ENCODE peak calls at places on chromosome 5, in four cellular contexts. K is CD4-positive, alpha-beta memory T cell; J is gastrocnemius medialis; T is CD8-positive, alpha-beta memory T cell. N is an unnamed sample.
A peak's percentile ranks its signal among the peaks of the same experiment; 100 is the strongest.

GRCh38 chr5:116320486-116320885 is 235.7 kb downstream of the COMMD10 start:
- DNase-seq in K (no peak), J (no peak), T (no peak), N (no peak)

GRCh38 chr5:2093859-2094615 is 211.3 kb upstream of the IRX4 start:
- DNase-seq in K (no peak), J (peak; percentile 54), T (no peak), N (no peak)

GRCh38 chr5:88193896-88194295 is 74.7 kb downstream of the TMEM161B start:
- DNase-seq in K (no peak), J (no peak), T (no peak), N (no peak)

GRCh38 chr5:59799668-59800374 is 93.7 kb downstream of the PDE4D start:
- DNase-seq in K (no peak), J (no peak), T (no peak), N (no peak)

GRCh38 chr5:143657814-143658395 is 154.1 kb upstream of the HMHB1 start:
- DNase-seq in K (no peak), J (no peak), T (no peak), N (no peak)

GRCh38 chr5:65418661-65419060 is 63.1 kb downstream of the ADAMTS6 start:
- DNase-seq in K (no peak), J (no peak), T (no peak), N (no peak)

GRCh38 chr5:24817966-24818365 is 173.2 kb upstream of the CDH10 start:
- DNase-seq in K (no peak), J (no peak), T (no peak), N (no peak)

GRCh38 chr5:4868140-4868735 is 271.9 kb upstream of the ADAMTS16 start:
- DNase-seq in K (no peak), J (no peak), T (no peak), N (no peak)

GRCh38 chr5:2721739-2722138 is 29.7 kb downstream of the IRX2 start:
- DNase-seq in K (no peak), J (no peak), T (no peak), N (no peak)

GRCh38 chr5:169767938-169768337 is 130.9 kb downstream of the DOCK2 start:
- DNase-seq in K (no peak), J (no peak), T (no peak), N (no peak)

GRCh38 chr5:98638701-98639100 is 134.8 kb upstream of the RGMB start:
- DNase-seq in K (no peak), J (no peak), T (no peak), N (no peak)

GRCh38 chr5:151642472-151643140 is 44.1 kb downstream of the SPARC start:
- DNase-seq in K (no peak), J (no peak), T (no peak), N (no peak)

GRCh38 chr5:120778491-120779293 is 314.6 kb downstream of the PRR16 start:
- DNase-seq in K (no peak), J (no peak), T (no peak), N (no peak)

GRCh38 chr5:128082551-128083032 is 974 bp upstream of the SLC12A2 start:
- DNase-seq in K (no peak), J (no peak), T (no peak), N (no peak)

GRCh38 chr5:34913072-34913471 is 2.2 kb downstream of the RAD1 start:
- DNase-seq in K (no peak), J (no peak), T (no peak), N (no peak)

GRCh38 chr5:171162602-171163001 is 146.4 kb upstream of the TLX3 start:
- DNase-seq in K (no peak), J (no peak), T (no peak), N (no peak)

GRCh38 chr5:643351-643801 is 31.2 kb downstream of the CEP72 start:
- DNase-seq in K (no peak), J (no peak), T (no peak), N (no peak)

GRCh38 chr5:10295619-10296326 is 11.9 kb downstream of the CMBL start:
- DNase-seq in K (no peak), J (no peak), T (no peak), N (no peak)

GRCh38 chr5:126674145-126674544 is 73.4 kb downstream of the PHAX start:
- DNase-seq in K (no peak), J (no peak), T (no peak), N (no peak)

GRCh38 chr5:138793481-138794010 is 40.3 kb downstream of the CTNNA1 start:
- DNase-seq in K (no peak), J (no peak), T (no peak), N (no peak)

GRCh38 chr5:138792181-138792808 is 39.1 kb downstream of the CTNNA1 start:
- DNase-seq in K (no peak), J (no peak), T (no peak), N (no peak)

GRCh38 chr5:138789771-138790242 is 36.6 kb downstream of the CTNNA1 start:
- DNase-seq in K (no peak), J (no peak), T (no peak), N (no peak)

GRCh38 chr5:138790684-138791083 is 37.5 kb downstream of the CTNNA1 start:
- DNase-seq in K (no peak), J (no peak), T (no peak), N (no peak)
- H3K27ac ChIP-seq in K (no peak overlapping the region), J (no peak overlapping the region), T (no peak overlapping the region), N (no peak overlapping the region)

GRCh38 chr5:177087707-177088005 is 941 bp downstream of the FGFR4 start:
- DNase-seq in K (no peak), J (no peak), T (no peak), N (no peak)

GRCh38 chr5:177086918-177087706 is 397 bp downstream of the FGFR4 start:
- DNase-seq in K (peak; percentile 76), J (no peak), T (peak; percentile 59), N (peak; percentile 43)

GRCh38 chr5:177089146-177089545 is 2.4 kb downstream of the FGFR4 start:
- DNase-seq in K (no peak), J (peak; percentile 31), T (no peak), N (no peak)

GRCh38 chr5:177084175-177084574 is 2.5 kb upstream of the FGFR4 start:
- DNase-seq in K (no peak), J (no peak), T (no peak), N (no peak)

GRCh38 chr5:177085985-177086917 is at the start of gene FGFR4:
- DNase-seq in K (peak; percentile 64), J (peak; percentile 25), T (peak; percentile 56), N (peak; percentile 61)
- H3K27ac ChIP-seq in K (no peak within 1 kb of the TSS), J (no peak within 1 kb of the TSS), T (no peak within 1 kb of the TSS), N (no peak within 1 kb of the TSS)

DNA sequence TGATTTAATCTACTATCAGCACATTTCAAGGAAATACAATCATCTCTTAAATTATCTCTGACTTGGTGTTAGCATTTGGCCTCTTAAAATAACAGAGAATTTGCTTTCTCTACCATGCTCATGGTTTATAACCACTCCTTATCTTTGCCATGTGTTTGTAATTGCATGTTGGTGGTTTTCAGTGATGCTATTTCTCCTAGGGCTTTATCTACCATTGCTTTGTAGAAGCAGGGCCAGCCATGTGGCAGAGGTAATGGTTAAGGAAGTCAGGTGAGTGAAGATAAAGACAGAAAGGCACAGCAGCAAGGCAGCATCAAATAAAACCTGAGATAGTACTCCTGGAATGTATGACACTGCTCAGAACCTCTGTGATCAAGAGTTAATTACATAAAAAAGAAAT is 206.2 kb downstream of the FER start:
- DNase-seq in K (no peak), J (no peak), T (no peak), N (no peak)
- H3K27ac ChIP-seq in K (no peak overlapping the region), J (no peak overlapping the region), T (no peak overlapping the region), N (no peak overlapping the region)

GRCh38 chr5:32421075-32421474 is 23.5 kb downstream of the ZFR start:
- DNase-seq in K (no peak), J (no peak), T (no peak), N (no peak)
- H3K27ac ChIP-seq in K (no peak overlapping the region), J (peak overlapping the region; percentile 26), T (no peak overlapping the region), N (no peak overlapping the region)

GRCh38 chr5:15082096-15082495 is 210.5 kb upstream of the ANKH start:
- DNase-seq in K (no peak), J (no peak), T (no peak), N (no peak)
- H3K27ac ChIP-seq in K (no peak overlapping the region), J (no peak overlapping the region), T (no peak overlapping the region), N (no peak overlapping the region)

GRCh38 chr5:83484294-83484693 is 12.8 kb downstream of the VCAN start:
- DNase-seq in K (no peak), J (no peak), T (no peak), N (no peak)

GRCh38 chr5:83488271-83488670 is 16.7 kb downstream of the VCAN start:
- DNase-seq in K (no peak), J (no peak), T (no peak), N (no peak)

GRCh38 chr5:83488821-83489220 is 17.3 kb downstream of the VCAN start:
- DNase-seq in K (no peak), J (no peak), T (no peak), N (no peak)

GRCh38 chr5:83485842-83486241 is 14.3 kb downstream of the VCAN start:
- DNase-seq in K (no peak), J (no peak), T (no peak), N (no peak)

GRCh38 chr5:83487155-83487554 is 15.6 kb downstream of the VCAN start:
- DNase-seq in K (no peak), J (no peak), T (no peak), N (no peak)
- H3K27ac ChIP-seq in K (no peak overlapping the region), J (no peak overlapping the region), T (no peak overlapping the region), N (no peak overlapping the region)